ENCODE peak calls at places on chromosome X, in five cellular contexts. M, B, S, R and L are unnamed samples.

GRCh38 chrX:15675490-15675921 is 10.9 kb upstream of the CLTRN start:
- DNase-seq in R (peak; percentile 95), B (peak; percentile 92), S (peak; percentile 80), M (peak; percentile 85), L (peak; percentile 87)

GRCh38 chrX:48677456-48678030 is 6.1 kb upstream of the WAS start:
- DNase-seq in S (no peak), M (no peak), R (no peak), B (no peak), L (no peak)

GRCh38 chrX:93177930-93178329 is 495.4 kb downstream of the NAP1L3 start:
- DNase-seq in R (no peak), M (no peak), S (no peak), B (no peak), L (no peak)

GRCh38 chrX:144627947-144628346 is 619.4 kb upstream of the SPANXN1 start:
- DNase-seq in R (peak; percentile 56), M (no peak), S (no peak), B (no peak), L (no peak)

GRCh38 chrX:104750146-104750699 is 184.2 kb downstream of the IL1RAPL2 start:
- DNase-seq in M (no peak), B (no peak), R (no peak), S (no peak), L (no peak)

GRCh38 chrX:113929004-113929403 is 654.9 kb upstream of the HTR2C start:
- DNase-seq in S (peak; percentile 7), B (peak; percentile 27), M (no peak), R (peak; percentile 39), L (no peak)

GRCh38 chrX:41470706-41471105 is 23.6 kb downstream of the NYX start:
- DNase-seq in R (no peak), M (no peak), S (no peak), B (no peak), L (no peak)

GRCh38 chrX:11537141-11537540 is 128.6 kb downstream of the ARHGAP6 start:
- DNase-seq in S (no peak), B (no peak), R (no peak), M (no peak), L (no peak)

GRCh38 chrX:136794080-136794479 is 13.3 kb upstream of the ARHGEF6 start:
- DNase-seq in M (no peak), B (no peak), R (no peak), S (no peak), L (no peak)

GRCh38 chrX:44871114-44871645 is 1.8 kb upstream of the KDM6A start:
- DNase-seq in B (peak; percentile 48), S (no peak), R (no peak), M (no peak), L (peak; percentile 86)

GRCh38 chrX:123361371-123361770 is 177.3 kb downstream of the GRIA3 start:
- DNase-seq in B (no peak), R (no peak), M (no peak), S (no peak), L (no peak)

GRCh38 chrX:48540015-48540350 is 469 bp downstream of the TBC1D25 start:
- DNase-seq in R (peak; percentile 62), S (no peak), B (peak; percentile 51), M (no peak), L (no peak)

GRCh38 chrX:18039023-18039422 is 177.9 kb upstream of the RAI2 start:
- DNase-seq in B (no peak), S (no peak), M (no peak), R (no peak), L (no peak)

GRCh38 chrX:103440621-103441020 is 64.3 kb downstream of the BEX3 start:
- DNase-seq in S (no peak), M (no peak), B (no peak), R (no peak), L (no peak)

GRCh38 chrX:7603387-7603786 is 239.6 kb upstream of the VCX start:
- DNase-seq in R (no peak), S (no peak), M (no peak), B (no peak), L (no peak)

GRCh38 chrX:131985526-131986049 is 37.5 kb upstream of the STK26 start:
- DNase-seq in B (no peak), S (no peak), R (peak; percentile 11), M (no peak), L (no peak)

GRCh38 chrX:131308980-131309379 is 19.9 kb upstream of the IGSF1 start:
- DNase-seq in M (no peak), R (no peak), S (no peak), B (no peak), L (no peak)

GRCh38 chrX:150324035-150324728 is 38.9 kb upstream of the MAMLD1 start:
- DNase-seq in S (no peak), B (peak; percentile 19), M (no peak), R (peak; percentile 69), L (no peak)

GRCh38 chrX:140274761-140275525 is 229.9 kb downstream of the SOX3 start:
- DNase-seq in M (no peak), S (no peak), B (no peak), R (peak; percentile 64), L (no peak)

GRCh38 chrX:8364369-8365141 is 100.1 kb upstream of the VCX3B start:
- DNase-seq in B (peak; percentile 25), S (peak; percentile 5), R (no peak), M (no peak), L (no peak)

GRCh38 chrX:3178329-3178728 is 137.1 kb downstream of the ARSF start:
- DNase-seq in R (no peak), S (no peak), M (no peak), B (no peak), L (no peak)

GRCh38 chrX:25640276-25640675 is 497.9 kb upstream of the MAGEB18 start:
- DNase-seq in B (no peak), R (no peak), S (no peak), M (no peak), L (peak; percentile 21)

GRCh38 chrX:134601240-134601639 is 57.0 kb downstream of the PLAC1 start:
- DNase-seq in S (no peak), B (no peak), M (no peak), R (no peak), L (no peak)

GRCh38 chrX:47191331-47191730 is 2.3 kb upstream of the UBA1 start:
- DNase-seq in S (peak; percentile 89), M (no peak), B (peak; percentile 55), R (peak; percentile 66), L (peak; percentile 60)

GRCh38 chrX:119685225-119686066 is 7.5 kb downstream of the SEPTIN6 start:
- DNase-seq in M (no peak), R (no peak), S (peak; percentile 75), B (no peak), L (no peak)

GRCh38 chrX:70494441-70494840 is 49.8 kb downstream of the DLG3 start:
- DNase-seq in R (no peak), B (no peak), M (no peak), S (no peak), L (no peak)

GRCh38 chrX:24528605-24529004 is 63.5 kb downstream of the PDK3 start:
- DNase-seq in M (no peak), S (no peak), B (no peak), R (no peak), L (no peak)

GRCh38 chrX:150990910-150991309 is 7.8 kb downstream of the HMGB3 start:
- DNase-seq in R (no peak), B (peak; percentile 20), S (no peak), M (no peak), L (peak; percentile 41)

GRCh38 chrX:104137496-104137895 is 19.3 kb downstream of the SLC25A53 start:
- DNase-seq in M (no peak), B (no peak), R (no peak), S (peak; percentile 9), L (peak; percentile 34)

GRCh38 chrX:72270316-72270866 is 6.7 kb downstream of the RPS4X start:
- DNase-seq in M (no peak), B (no peak), R (no peak), S (no peak), L (no peak)

GRCh38 chrX:72271091-72271490 is 6.0 kb downstream of the RPS4X start:
- DNase-seq in S (no peak), M (no peak), R (no peak), B (no peak), L (peak; percentile 69)

GRCh38 chrX:72271812-72272211 is 5.2 kb downstream of the RPS4X start:
- DNase-seq in B (no peak), M (no peak), R (peak; percentile 74), S (no peak), L (no peak)

GRCh38 chrX:72268601-72269365 is 8.3 kb downstream of the RPS4X start:
- DNase-seq in S (no peak), M (no peak), R (no peak), B (no peak), L (peak; percentile 87)

GRCh38 chrX:72269671-72270251 is 7.3 kb downstream of the RPS4X start:
- DNase-seq in R (peak; percentile 35), S (no peak), M (no peak), B (no peak), L (no peak)
- H3K4me1 ChIP-seq in R (peaks cover 53% of the 10 kb centered on the region), S (peaks cover 15% of the 10 kb centered on the region), M (no peaks in the 10 kb centered on the region), B (peaks cover 7% of the 10 kb centered on the region), L (peaks cover 60% of the 10 kb centered on the region)

GRCh38 chrX:115147220-115147619 is 42.0 kb upstream of the RBMXL3 start:
- DNase-seq in R (peak; percentile 4), S (no peak), B (no peak), M (no peak), L (no peak)
- TF ChIP-seq CTCF in R (peak; percentile 47), S (peak; percentile 65), B (peak; percentile 49), M (peak; percentile 35), L (peak; percentile 59)

DNA sequence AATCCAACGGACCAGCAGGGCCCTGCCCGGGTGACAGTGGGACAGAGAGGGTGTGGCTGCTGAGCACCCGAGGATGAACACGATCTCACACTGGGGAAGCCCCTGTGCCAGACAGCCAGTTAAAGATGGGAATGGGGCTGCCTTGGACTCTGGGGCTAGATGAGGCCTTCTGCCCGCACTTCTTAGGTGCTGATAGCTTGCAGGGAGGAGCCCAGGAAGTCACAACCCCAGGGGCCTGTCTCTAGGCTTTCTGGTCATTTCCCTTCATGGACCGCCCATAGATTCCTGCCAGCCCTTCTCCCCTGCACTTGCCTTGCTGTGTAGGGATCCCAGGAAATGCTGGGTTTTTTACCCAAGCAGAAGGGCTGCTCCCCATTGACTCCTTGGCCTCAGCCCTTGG is 6.2 kb downstream of the ZNF275 start:
- DNase-seq in R (no peak), S (no peak), M (no peak), B (no peak), L (no peak)
- H3K36me3 ChIP-seq in R (no peaks in the 10 kb centered on the region), S (peaks cover 48% of the 10 kb centered on the region), M (no peaks in the 10 kb centered on the region), B (no peaks in the 10 kb centered on the region), L (peaks cover 17% of the 10 kb centered on the region)

GRCh38 chrX:115949900-115950822 is 220.4 kb upstream of the AGTR2 start:
- DNase-seq in M (no peak), R (peak; percentile 31), S (no peak), B (peak; percentile 64), L (no peak)
- H3K4me1 ChIP-seq in M (no peaks in the 10 kb centered on the region), R (no peaks in the 10 kb centered on the region), S (no peaks in the 10 kb centered on the region), B (no peaks in the 10 kb centered on the region), L (no peaks in the 10 kb centered on the region)

GRCh38 chrX:54442790-54443189 is 2.6 kb downstream of the TSR2 start:
- DNase-seq in R (no peak), M (no peak), B (no peak), S (no peak), L (no peak)

GRCh38 chrX:54446084-54446483 is 5.9 kb downstream of the TSR2 start:
- DNase-seq in M (no peak), R (no peak), S (no peak), B (no peak), L (peak; percentile 15)

GRCh38 chrX:54444752-54445151 is 4.5 kb downstream of the TSR2 start:
- DNase-seq in M (no peak), S (no peak), R (no peak), B (no peak), L (peak; percentile 43)

GRCh38 chrX:54449929-54450328 is 9.7 kb downstream of the TSR2 start:
- DNase-seq in B (no peak), M (no peak), S (no peak), R (no peak), L (no peak)

GRCh38 chrX:54447461-54447860 is 7.3 kb downstream of the TSR2 start:
- DNase-seq in S (no peak), B (no peak), R (no peak), M (no peak), L (peak; percentile 69)
- TF ChIP-seq CTCF in S (peak; percentile 39), B (no peak), R (peak; percentile 12), M (no peak), L (peak; percentile 29)